ENCODE peak calls at places on chromosomes 3 and 15, in four cellular contexts. G, S, W and R are unnamed samples.

GRCh38 chr3:113242091-113242581 is 30.8 kb downstream of the BOC start:
- DNase-seq in W (no peak), S (no peak), G (no peak), R (no peak)

GRCh38 chr3:159911664-159912037 is 77.0 kb upstream of the IL12A start:
- DNase-seq in S (no peak), W (no peak), G (no peak), R (no peak)

GRCh38 chr3:149247929-149248691 is 26.5 kb upstream of the CP start:
- DNase-seq in W (no peak), G (no peak), S (peak), R (no peak)

GRCh38 chr3:28268989-28269388 is 27.6 kb downstream of the CMC1 start:
- DNase-seq in S (no peak), W (no peak), G (no peak), R (no peak)

GRCh38 chr3:123110238-123110952 is 43.6 kb downstream of the PDIA5 start:
- DNase-seq in G (no peak), W (no peak), S (no peak), R (no peak)

GRCh38 chr3:185204894-185205293 is 49.0 kb downstream of the EHHADH start:
- DNase-seq in S (no peak), G (no peak), W (no peak), R (no peak)

GRCh38 chr3:52047295-52047960 is 8.9 kb downstream of the DUSP7 start:
- DNase-seq in G (no peak), S (no peak), W (no peak), R (no peak)

GRCh38 chr3:62712776-62713175 is 162.4 kb downstream of the CADPS start:
- DNase-seq in W (no peak), S (no peak), G (no peak), R (no peak)

GRCh38 chr15:69612112-69612511 is 159.5 kb downstream of the RPLP1 start:
- DNase-seq in W (no peak), G (no peak), S (no peak), R (no peak)

GRCh38 chr15:63941698-63942465 is 104.4 kb downstream of the DAPK2 start:
- DNase-seq in S (no peak), W (no peak), G (no peak), R (no peak)

GRCh38 chr3:42061711-42062408 is 29.3 kb upstream of the TRAK1 start:
- DNase-seq in S (no peak), W (no peak), G (no peak), R (no peak)

GRCh38 chr15:89067751-89068150 is 20.5 kb upstream of the ABHD2 start:
- DNase-seq in G (no peak), W (no peak), S (no peak), R (no peak)

DNA sequence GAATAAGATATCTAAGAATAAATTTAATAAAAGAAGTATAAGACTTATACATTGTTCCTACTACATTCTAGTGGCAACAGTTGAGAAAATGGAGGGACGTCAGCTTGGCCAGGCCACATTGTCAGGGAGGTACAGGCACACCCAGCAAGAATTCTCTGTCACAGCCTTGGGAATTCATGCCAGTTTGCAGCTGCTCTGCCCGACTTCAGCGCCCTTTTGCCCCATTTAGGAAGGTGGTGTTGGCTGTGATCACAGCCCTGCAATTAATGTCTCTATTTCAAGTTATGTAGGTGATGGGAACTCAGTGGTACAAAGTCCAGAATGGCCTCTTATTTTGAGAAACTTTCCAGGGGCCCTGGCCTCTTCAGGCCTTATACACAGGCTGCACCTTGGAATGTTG is 26.7 kb downstream of the AMOTL2 start:
- DNase-seq in S (no peak), W (no peak), G (no peak), R (no peak)
- TF ChIP-seq BHLHE40 in S (no peak), W (no peak), G (no peak), R (no peak)

GRCh38 chr3:25846282-25846681 is 56.4 kb downstream of the OXSM start:
- DNase-seq in W (no peak), S (no peak), G (no peak), R (no peak)

GRCh38 chr3:25849101-25849500 is 59.2 kb downstream of the OXSM start:
- DNase-seq in S (peak), W (no peak), G (no peak), R (no peak)

GRCh38 chr3:25854635-25855034 is 64.7 kb downstream of the OXSM start:
- DNase-seq in S (no peak), G (no peak), W (no peak), R (no peak)

GRCh38 chr3:25854214-25854613 is 64.3 kb downstream of the OXSM start:
- DNase-seq in W (no peak), G (no peak), S (no peak), R (no peak)

GRCh38 chr3:25849641-25850040 is 59.8 kb downstream of the OXSM start:
- DNase-seq in S (no peak), W (no peak), G (no peak), R (no peak)
- TF ChIP-seq FOXK2 in S (no peak), W (no peak), G (no peak), R (no peak)

DNA sequence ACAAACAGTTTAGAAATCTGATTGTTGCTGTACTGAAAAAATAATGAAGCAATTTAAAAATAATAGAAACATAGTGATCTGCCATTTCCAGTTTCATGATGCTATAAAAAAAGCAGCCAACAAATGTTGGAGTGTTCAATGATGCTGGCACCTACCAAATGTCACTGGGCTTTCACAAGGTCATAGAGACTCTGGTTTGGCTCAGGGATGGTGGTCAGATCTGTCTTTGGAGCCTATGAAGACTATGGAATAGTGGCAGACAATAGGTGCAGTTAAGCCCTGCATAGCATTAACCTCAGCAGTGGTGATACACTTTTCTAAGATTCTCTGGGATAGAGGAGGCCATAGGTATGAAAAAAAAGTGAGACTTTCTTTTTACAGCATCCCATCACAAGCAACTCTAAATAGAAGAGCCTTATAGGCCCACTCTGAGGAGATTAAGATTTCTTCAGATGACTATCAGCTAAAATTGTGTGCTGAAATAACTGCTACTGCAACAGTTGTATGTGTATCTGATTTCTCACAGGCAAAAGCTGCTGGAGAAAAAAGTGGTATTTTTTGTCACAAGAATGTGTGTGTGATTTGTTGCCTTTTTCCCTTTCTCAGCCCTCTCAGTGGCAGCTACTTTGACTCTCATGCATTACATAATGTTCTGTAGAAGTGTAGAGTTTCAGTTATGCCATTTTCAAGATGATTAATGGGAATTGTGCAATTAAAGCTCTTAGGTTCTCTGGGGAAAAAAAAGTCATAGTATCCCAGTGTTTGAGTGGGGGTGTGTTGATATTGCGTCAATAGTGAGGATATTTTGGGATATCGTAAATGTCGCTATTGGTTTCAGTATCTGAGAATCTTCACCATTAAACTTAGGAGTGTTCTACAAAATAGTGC is 137.4 kb downstream of the MBNL1 start:
- DNase-seq in W (no peak), S (no peak), G (no peak), R (peak)
- TF ChIP-seq BHLHE40 in W (no peak), S (no peak), G (no peak), R (no peak)

GRCh38 chr15:23602124-23602523 is 36.6 kb downstream of the MKRN3 start:
- DNase-seq in W (no peak), G (no peak), S (no peak), R (no peak)

GRCh38 chr15:23606226-23606625 is 40.8 kb downstream of the MKRN3 start:
- DNase-seq in W (no peak), S (no peak), G (no peak), R (no peak)
- TF ChIP-seq FOXK2 in W (no peak), S (no peak), G (no peak), R (no peak)